ENCODE peak calls at places on chromosome 5, in four cellular contexts. One of them, this sample, is unnamed.

GRCh38 chr5:66689522-66690220 is 93.5 kb downstream of the MAST4 start:
- DNase-seq in central memory CD4-positive, alpha-beta T cell: no peak
- DNase-seq in NCI-H146: no peak
- DNase-seq in CD8-positive, alpha-beta memory T cell: no peak
- DNase-seq in this sample: no peak

GRCh38 chr5:172361566-172362238 is 78.1 kb upstream of the UBTD2 start:
- DNase-seq in central memory CD4-positive, alpha-beta T cell: no peak
- DNase-seq in CD8-positive, alpha-beta memory T cell: no peak
- DNase-seq in NCI-H146: no peak
- DNase-seq in this sample: no peak

GRCh38 chr5:78287169-78287568 is 7.3 kb downstream of the AP3B1 start:
- DNase-seq in CD8-positive, alpha-beta memory T cell: no peak
- DNase-seq in NCI-H146: no peak
- DNase-seq in central memory CD4-positive, alpha-beta T cell: no peak
- DNase-seq in this sample: no peak

GRCh38 chr5:128539038-128539429 is 989 bp upstream of the FBN2 start:
- DNase-seq in NCI-H146: peak
- DNase-seq in central memory CD4-positive, alpha-beta T cell: no peak
- DNase-seq in CD8-positive, alpha-beta memory T cell: no peak
- DNase-seq in this sample: no peak

GRCh38 chr5:53249529-53249928 is 140.0 kb upstream of the MOCS2 start:
- DNase-seq in CD8-positive, alpha-beta memory T cell: no peak
- DNase-seq in central memory CD4-positive, alpha-beta T cell: no peak
- DNase-seq in NCI-H146: no peak
- DNase-seq in this sample: no peak

GRCh38 chr5:147689436-147689835 is 93.1 kb downstream of the JAKMIP2 start:
- DNase-seq in NCI-H146: no peak
- DNase-seq in central memory CD4-positive, alpha-beta T cell: no peak
- DNase-seq in CD8-positive, alpha-beta memory T cell: no peak
- DNase-seq in this sample: no peak

GRCh38 chr5:1782385-1783213 is 17.0 kb downstream of the MRPL36 start:
- DNase-seq in CD8-positive, alpha-beta memory T cell: no peak
- DNase-seq in NCI-H146: no peak
- DNase-seq in central memory CD4-positive, alpha-beta T cell: no peak
- DNase-seq in this sample: no peak

GRCh38 chr5:81097733-81098132 is 135.4 kb upstream of the CKMT2 start:
- DNase-seq in central memory CD4-positive, alpha-beta T cell: no peak
- DNase-seq in NCI-H146: no peak
- DNase-seq in CD8-positive, alpha-beta memory T cell: no peak
- DNase-seq in this sample: no peak

GRCh38 chr5:135319928-135320606 is 79.0 kb downstream of the MACROH2A1 start:
- DNase-seq in central memory CD4-positive, alpha-beta T cell: no peak
- DNase-seq in NCI-H146: no peak
- DNase-seq in CD8-positive, alpha-beta memory T cell: no peak
- DNase-seq in this sample: no peak

GRCh38 chr5:105696440-105696839 is 1974.3 kb downstream of the EFNA5 start:
- DNase-seq in central memory CD4-positive, alpha-beta T cell: no peak
- DNase-seq in CD8-positive, alpha-beta memory T cell: no peak
- DNase-seq in NCI-H146: no peak
- DNase-seq in this sample: no peak

GRCh38 chr5:76269259-76269958 is 133.7 kb upstream of the IQGAP2 start:
- DNase-seq in CD8-positive, alpha-beta memory T cell: no peak
- DNase-seq in NCI-H146: no peak
- DNase-seq in central memory CD4-positive, alpha-beta T cell: no peak
- DNase-seq in this sample: peak

GRCh38 chr5:126624534-126624933 is 23.8 kb downstream of the PHAX start:
- DNase-seq in CD8-positive, alpha-beta memory T cell: no peak
- DNase-seq in central memory CD4-positive, alpha-beta T cell: no peak
- DNase-seq in NCI-H146: no peak
- DNase-seq in this sample: no peak

GRCh38 chr5:746258-746761 is 38.2 kb downstream of the ZDHHC11B start:
- DNase-seq in central memory CD4-positive, alpha-beta T cell: no peak
- DNase-seq in CD8-positive, alpha-beta memory T cell: no peak
- DNase-seq in NCI-H146: no peak
- DNase-seq in this sample: no peak

GRCh38 chr5:83899351-83899970 is 178.8 kb upstream of the HAPLN1 start:
- DNase-seq in central memory CD4-positive, alpha-beta T cell: no peak
- DNase-seq in CD8-positive, alpha-beta memory T cell: no peak
- DNase-seq in NCI-H146: no peak
- DNase-seq in this sample: no peak

GRCh38 chr5:54440456-54440893 is 15.0 kb upstream of the HSPB3 start:
- DNase-seq in CD8-positive, alpha-beta memory T cell: no peak
- DNase-seq in central memory CD4-positive, alpha-beta T cell: no peak
- DNase-seq in NCI-H146: no peak
- DNase-seq in this sample: peak

GRCh38 chr5:36392818-36393217 is 91.1 kb upstream of the RANBP3L start:
- DNase-seq in CD8-positive, alpha-beta memory T cell: no peak
- DNase-seq in NCI-H146: no peak
- DNase-seq in central memory CD4-positive, alpha-beta T cell: no peak
- DNase-seq in this sample: no peak

GRCh38 chr5:141001466-141001853 is 35.2 kb downstream of the PCDHAC2 start:
- DNase-seq in central memory CD4-positive, alpha-beta T cell: no peak
- DNase-seq in CD8-positive, alpha-beta memory T cell: no peak
- DNase-seq in NCI-H146: peak
- DNase-seq in this sample: no peak

GRCh38 chr5:133392448-133392847 is 219.9 kb downstream of the FSTL4 start:
- DNase-seq in central memory CD4-positive, alpha-beta T cell: no peak
- DNase-seq in NCI-H146: no peak
- DNase-seq in CD8-positive, alpha-beta memory T cell: no peak
- DNase-seq in this sample: no peak

This sample was measured in CD4-positive, CD25-positive, alpha-beta regulatory T cell.